ENCODE peak calls at places on chromosomes 7 and 10, in four cellular contexts. T is naive thymus-derived CD4-positive, alpha-beta T cell; C is fibroblast of pulmonary artery; K is mucosa of gallbladder. P is an unnamed sample.

GRCh38 chr7:47982610-47983009 is 3.2 kb upstream of the HUS1 start:
- DNase-seq in T (no peak), C (no peak), K (no peak), P (no peak)

GRCh38 chr7:150897502-150898474 is 45.5 kb downstream of the AOC1 start:
- DNase-seq in T (no peak), C (no peak), K (peak), P (peak)

GRCh38 chr7:149125189-149125863 is 798 bp downstream of the ZNF425 start:
- DNase-seq in T (no peak), C (peak), K (no peak), P (no peak)

GRCh38 chr10:85168287-85168686 is 839.9 kb downstream of the CCSER2 start:
- DNase-seq in T (no peak), C (no peak), K (no peak), P (no peak)

GRCh38 chr7:125061-125471 is 67.3 kb upstream of the FAM20C start:
- DNase-seq in T (no peak), C (no peak), K (no peak), P (no peak)

GRCh38 chr10:50286517-50286916 is 35.2 kb upstream of the ASAH2 start:
- DNase-seq in T (no peak), C (peak), K (no peak), P (no peak)

GRCh38 chr7:18019562-18019961 is 8.1 kb downstream of the PRPS1L1 start:
- DNase-seq in T (no peak), C (peak), K (no peak), P (no peak)

GRCh38 chr10:110535958-110536891 is 31.3 kb upstream of the SMC3 start:
- DNase-seq in T (peak), C (peak), K (no peak), P (peak)

GRCh38 chr7:16774294-16774693 is 20.7 kb downstream of the TSPAN13 start:
- DNase-seq in T (no peak), C (no peak), K (no peak), P (no peak)

GRCh38 chr7:3294432-3295100 is 6.5 kb upstream of the SDK1 start:
- DNase-seq in T (no peak), C (no peak), K (peak), P (no peak)

GRCh38 chr7:82605247-82605864 is 161.8 kb upstream of the CACNA2D1 start:
- DNase-seq in T (no peak), C (peak), K (peak), P (no peak)

GRCh38 chr10:122999347-122999746 is 9.2 kb downstream of the IKZF5 start:
- DNase-seq in T (no peak), C (no peak), K (no peak), P (no peak)

GRCh38 chr10:137606-138005 is 2.4 kb downstream of the ZMYND11 start:
- DNase-seq in T (no peak), C (peak), K (no peak), P (no peak)

GRCh38 chr7:92025260-92025659 is 84.6 kb downstream of the AKAP9 start:
- DNase-seq in T (no peak), C (peak), K (no peak), P (no peak)

GRCh38 chr7:140079121-140079536 is 16.4 kb upstream of the PARP12 start:
- DNase-seq in T (no peak), C (peak), K (no peak), P (no peak)

GRCh38 chr7:21104124-21104500 is 317.4 kb upstream of the SP8 start:
- DNase-seq in T (no peak), C (no peak), K (peak), P (no peak)

GRCh38 chr10:59072038-59072437 is 104.4 kb upstream of the PHYHIPL start:
- DNase-seq in T (no peak), C (no peak), K (no peak), P (no peak)

GRCh38 chr7:50379082-50379481 is 71.1 kb downstream of the FIGNL1 start:
- DNase-seq in T (no peak), C (no peak), K (no peak), P (no peak)

GRCh38 chr10:37623506-37623905 is 233.9 kb downstream of the ZNF248 start:
- DNase-seq in T (no peak), C (no peak), K (no peak), P (no peak)

GRCh38 chr7:35185908-35186731 is 67.8 kb downstream of the TBX20 start:
- DNase-seq in T (no peak), C (peak), K (no peak), P (no peak)

GRCh38 chr10:43959364-43959763 is 310.7 kb upstream of the ZNF32 start:
- DNase-seq in T (no peak), C (no peak), K (no peak), P (no peak)

GRCh38 chr7:80145780-80146422 is 11.3 kb downstream of the GNAI1 start:
- DNase-seq in T (no peak), C (peak), K (no peak), P (no peak)

GRCh38 chr10:76359001-76359400 is 927.6 kb downstream of the LRMDA start:
- DNase-seq in T (no peak), C (no peak), K (no peak), P (no peak)

GRCh38 chr10:129785536-129785981 is 178.5 kb downstream of the EBF3 start:
- DNase-seq in T (no peak), C (no peak), K (no peak), P (no peak)

GRCh38 chr10:117551322-117552155 is 9.0 kb downstream of the EMX2 start:
- DNase-seq in T (no peak), C (no peak), K (no peak), P (no peak)

GRCh38 chr10:49115015-49115795 is at the start of gene VSTM4:
- DNase-seq in T (no peak), C (peak), K (no peak), P (no peak)

GRCh38 chr7:127809285-127809702 is 157.3 kb downstream of the SND1 start:
- DNase-seq in T (no peak), C (peak), K (no peak), P (no peak)

GRCh38 chr7:92609921-92610518 is 19.8 kb upstream of the FAM133B start:
- DNase-seq in T (peak), C (peak), K (no peak), P (no peak)

GRCh38 chr7:146554568-146554967 is 438.0 kb downstream of the CNTNAP2 start:
- DNase-seq in T (no peak), C (no peak), K (no peak), P (no peak)

GRCh38 chr10:14784459-14785055 is 9.9 kb upstream of the FAM107B start:
- DNase-seq in T (no peak), C (no peak), K (no peak), P (no peak)

GRCh38 chr7:83166-83840 is 109.1 kb upstream of the FAM20C start:
- DNase-seq in T (no peak), C (no peak), K (no peak), P (no peak)

GRCh38 chr7:116628971-116629586 is 42.9 kb upstream of the MET start:
- DNase-seq in T (no peak), C (peak), K (peak), P (no peak)

GRCh38 chr7:55309040-55309991 is 55.8 kb upstream of the LANCL2 start:
- DNase-seq in T (no peak), C (no peak), K (peak), P (peak)

GRCh38 chr10:77518910-77519274 is 118.7 kb downstream of the KCNMA1 start:
- DNase-seq in T (no peak), C (no peak), K (no peak), P (no peak)

GRCh38 chr7:50229964-50230363 is 74.6 kb upstream of the IKZF1 start:
- DNase-seq in T (no peak), C (peak), K (no peak), P (no peak)

GRCh38 chr10:71525721-71526120 is 129.0 kb downstream of the CDH23 start:
- DNase-seq in T (no peak), C (no peak), K (no peak), P (no peak)

GRCh38 chr7:100642534-100642907 is 1.2 kb upstream of the TFR2 start:
- DNase-seq in T (no peak), C (no peak), K (no peak), P (no peak)

GRCh38 chr7:135757719-135758411 is 9.3 kb upstream of the FAM180A start:
- DNase-seq in T (no peak), C (peak), K (no peak), P (no peak)

GRCh38 chr7:37930226-37930948 is 9.9 kb downstream of the EPDR1 start:
- DNase-seq in T (no peak), C (no peak), K (no peak), P (no peak)

GRCh38 chr7:95632609-95633008 is 36.3 kb upstream of the PDK4 start:
- DNase-seq in T (no peak), C (peak), K (no peak), P (no peak)

P was measured in stimulated activated naive CD8-positive, alpha-beta T cell treated with anti-CD3 and anti-CD28 coated beads, Interleukin-15, amount 100 ng/mL, for 72 hours.